ENCODE peak calls at places on chromosomes 7 and 10, in seven cellular contexts. One of them, this sample, is unnamed.

GRCh38 chr7:45138433-45139267 is 18.9 kb upstream of the RAMP3 start:
- DNase-seq in activated T-helper 1 cell treated with anti-CD3 and anti-CD28 coated beads, Interleukin-12 subunit alpha, Interleukin-12 subunit beta, Interleukin-2, Interleukin-4 antibody, amounts not matched to agents 30 ng/mL and 10 ng/mL and 1 ng/mL, durations not matched to agents 14 hours and 24 hours and 36 hours: no peak
- DNase-seq in iris pigment epithelial cell: no peak
- DNase-seq in CD4-positive, alpha-beta T cell: no peak
- DNase-seq in GM23248: peak
- DNase-seq in stimulated activated CD8-positive, alpha-beta memory T cell treated with anti-CD3 and anti-CD28 coated beads, Interleukin-15, amount 100 ng/mL, for 24 hours: no peak
- DNase-seq in astrocyte of the spinal cord: no peak
- DNase-seq in this sample: no peak

GRCh38 chr7:124171068-124171467 is 138.2 kb upstream of the TMEM229A start:
- DNase-seq in activated T-helper 1 cell treated with anti-CD3 and anti-CD28 coated beads, Interleukin-12 subunit alpha, Interleukin-12 subunit beta, Interleukin-2, Interleukin-4 antibody, amounts not matched to agents 30 ng/mL and 10 ng/mL and 1 ng/mL, durations not matched to agents 14 hours and 24 hours and 36 hours: no peak
- DNase-seq in iris pigment epithelial cell: peak
- DNase-seq in CD4-positive, alpha-beta T cell: no peak
- DNase-seq in GM23248: no peak
- DNase-seq in stimulated activated CD8-positive, alpha-beta memory T cell treated with anti-CD3 and anti-CD28 coated beads, Interleukin-15, amount 100 ng/mL, for 24 hours: no peak
- DNase-seq in astrocyte of the spinal cord: peak
- DNase-seq in this sample: no peak

GRCh38 chr7:135320277-135320676 is 86.6 kb downstream of the STRA8 start:
- DNase-seq in activated T-helper 1 cell treated with anti-CD3 and anti-CD28 coated beads, Interleukin-12 subunit alpha, Interleukin-12 subunit beta, Interleukin-2, Interleukin-4 antibody, amounts not matched to agents 30 ng/mL and 10 ng/mL and 1 ng/mL, durations not matched to agents 14 hours and 24 hours and 36 hours: no peak
- DNase-seq in iris pigment epithelial cell: peak
- DNase-seq in CD4-positive, alpha-beta T cell: no peak
- DNase-seq in GM23248: peak
- DNase-seq in stimulated activated CD8-positive, alpha-beta memory T cell treated with anti-CD3 and anti-CD28 coated beads, Interleukin-15, amount 100 ng/mL, for 24 hours: no peak
- DNase-seq in astrocyte of the spinal cord: peak
- DNase-seq in this sample: no peak

GRCh38 chr7:130872756-130873448 is 138.9 kb upstream of the KLF14 start:
- DNase-seq in activated T-helper 1 cell treated with anti-CD3 and anti-CD28 coated beads, Interleukin-12 subunit alpha, Interleukin-12 subunit beta, Interleukin-2, Interleukin-4 antibody, amounts not matched to agents 30 ng/mL and 10 ng/mL and 1 ng/mL, durations not matched to agents 14 hours and 24 hours and 36 hours: no peak
- DNase-seq in iris pigment epithelial cell: no peak
- DNase-seq in CD4-positive, alpha-beta T cell: no peak
- DNase-seq in GM23248: no peak
- DNase-seq in stimulated activated CD8-positive, alpha-beta memory T cell treated with anti-CD3 and anti-CD28 coated beads, Interleukin-15, amount 100 ng/mL, for 24 hours: no peak
- DNase-seq in astrocyte of the spinal cord: no peak
- DNase-seq in this sample: no peak

GRCh38 chr7:34612671-34613070 is 45.3 kb upstream of the NPSR1 start:
- DNase-seq in activated T-helper 1 cell treated with anti-CD3 and anti-CD28 coated beads, Interleukin-12 subunit alpha, Interleukin-12 subunit beta, Interleukin-2, Interleukin-4 antibody, amounts not matched to agents 30 ng/mL and 10 ng/mL and 1 ng/mL, durations not matched to agents 14 hours and 24 hours and 36 hours: no peak
- DNase-seq in iris pigment epithelial cell: peak
- DNase-seq in CD4-positive, alpha-beta T cell: no peak
- DNase-seq in GM23248: peak
- DNase-seq in stimulated activated CD8-positive, alpha-beta memory T cell treated with anti-CD3 and anti-CD28 coated beads, Interleukin-15, amount 100 ng/mL, for 24 hours: no peak
- DNase-seq in astrocyte of the spinal cord: peak
- DNase-seq in this sample: no peak

GRCh38 chr10:79069325-79070090 is 742 bp downstream of the ZMIZ1 start:
- DNase-seq in activated T-helper 1 cell treated with anti-CD3 and anti-CD28 coated beads, Interleukin-12 subunit alpha, Interleukin-12 subunit beta, Interleukin-2, Interleukin-4 antibody, amounts not matched to agents 30 ng/mL and 10 ng/mL and 1 ng/mL, durations not matched to agents 14 hours and 24 hours and 36 hours: peak
- DNase-seq in iris pigment epithelial cell: peak
- DNase-seq in CD4-positive, alpha-beta T cell: no peak
- DNase-seq in GM23248: peak
- DNase-seq in stimulated activated CD8-positive, alpha-beta memory T cell treated with anti-CD3 and anti-CD28 coated beads, Interleukin-15, amount 100 ng/mL, for 24 hours: no peak
- DNase-seq in astrocyte of the spinal cord: peak
- DNase-seq in this sample: no peak

GRCh38 chr7:128084896-128085608 is 53.8 kb upstream of the LRRC4 start:
- DNase-seq in activated T-helper 1 cell treated with anti-CD3 and anti-CD28 coated beads, Interleukin-12 subunit alpha, Interleukin-12 subunit beta, Interleukin-2, Interleukin-4 antibody, amounts not matched to agents 30 ng/mL and 10 ng/mL and 1 ng/mL, durations not matched to agents 14 hours and 24 hours and 36 hours: no peak
- DNase-seq in iris pigment epithelial cell: no peak
- DNase-seq in CD4-positive, alpha-beta T cell: no peak
- DNase-seq in GM23248: no peak
- DNase-seq in stimulated activated CD8-positive, alpha-beta memory T cell treated with anti-CD3 and anti-CD28 coated beads, Interleukin-15, amount 100 ng/mL, for 24 hours: no peak
- DNase-seq in astrocyte of the spinal cord: peak
- DNase-seq in this sample: no peak

GRCh38 chr10:7258948-7259523 is 151.8 kb downstream of the SFMBT2 start:
- DNase-seq in activated T-helper 1 cell treated with anti-CD3 and anti-CD28 coated beads, Interleukin-12 subunit alpha, Interleukin-12 subunit beta, Interleukin-2, Interleukin-4 antibody, amounts not matched to agents 30 ng/mL and 10 ng/mL and 1 ng/mL, durations not matched to agents 14 hours and 24 hours and 36 hours: peak
- DNase-seq in iris pigment epithelial cell: no peak
- DNase-seq in CD4-positive, alpha-beta T cell: peak
- DNase-seq in GM23248: no peak
- DNase-seq in stimulated activated CD8-positive, alpha-beta memory T cell treated with anti-CD3 and anti-CD28 coated beads, Interleukin-15, amount 100 ng/mL, for 24 hours: no peak
- DNase-seq in astrocyte of the spinal cord: peak
- DNase-seq in this sample: peak

GRCh38 chr7:133235212-133235883 is 17.5 kb upstream of the EXOC4 start:
- DNase-seq in activated T-helper 1 cell treated with anti-CD3 and anti-CD28 coated beads, Interleukin-12 subunit alpha, Interleukin-12 subunit beta, Interleukin-2, Interleukin-4 antibody, amounts not matched to agents 30 ng/mL and 10 ng/mL and 1 ng/mL, durations not matched to agents 14 hours and 24 hours and 36 hours: no peak
- DNase-seq in iris pigment epithelial cell: peak
- DNase-seq in CD4-positive, alpha-beta T cell: no peak
- DNase-seq in GM23248: peak
- DNase-seq in stimulated activated CD8-positive, alpha-beta memory T cell treated with anti-CD3 and anti-CD28 coated beads, Interleukin-15, amount 100 ng/mL, for 24 hours: no peak
- DNase-seq in astrocyte of the spinal cord: no peak
- DNase-seq in this sample: no peak

GRCh38 chr10:6504296-6504695 is 75.8 kb downstream of the PRKCQ start:
- DNase-seq in activated T-helper 1 cell treated with anti-CD3 and anti-CD28 coated beads, Interleukin-12 subunit alpha, Interleukin-12 subunit beta, Interleukin-2, Interleukin-4 antibody, amounts not matched to agents 30 ng/mL and 10 ng/mL and 1 ng/mL, durations not matched to agents 14 hours and 24 hours and 36 hours: no peak
- DNase-seq in iris pigment epithelial cell: no peak
- DNase-seq in CD4-positive, alpha-beta T cell: no peak
- DNase-seq in GM23248: no peak
- DNase-seq in stimulated activated CD8-positive, alpha-beta memory T cell treated with anti-CD3 and anti-CD28 coated beads, Interleukin-15, amount 100 ng/mL, for 24 hours: no peak
- DNase-seq in astrocyte of the spinal cord: no peak
- DNase-seq in this sample: no peak

GRCh38 chr10:692682-693351 is 3.3 kb upstream of the DIP2C start:
- DNase-seq in activated T-helper 1 cell treated with anti-CD3 and anti-CD28 coated beads, Interleukin-12 subunit alpha, Interleukin-12 subunit beta, Interleukin-2, Interleukin-4 antibody, amounts not matched to agents 30 ng/mL and 10 ng/mL and 1 ng/mL, durations not matched to agents 14 hours and 24 hours and 36 hours: no peak
- DNase-seq in iris pigment epithelial cell: no peak
- DNase-seq in CD4-positive, alpha-beta T cell: no peak
- DNase-seq in GM23248: no peak
- DNase-seq in stimulated activated CD8-positive, alpha-beta memory T cell treated with anti-CD3 and anti-CD28 coated beads, Interleukin-15, amount 100 ng/mL, for 24 hours: no peak
- DNase-seq in astrocyte of the spinal cord: no peak
- DNase-seq in this sample: no peak

GRCh38 chr7:12635830-12636229 is 51.6 kb upstream of the ARL4A start:
- DNase-seq in activated T-helper 1 cell treated with anti-CD3 and anti-CD28 coated beads, Interleukin-12 subunit alpha, Interleukin-12 subunit beta, Interleukin-2, Interleukin-4 antibody, amounts not matched to agents 30 ng/mL and 10 ng/mL and 1 ng/mL, durations not matched to agents 14 hours and 24 hours and 36 hours: peak
- DNase-seq in iris pigment epithelial cell: no peak
- DNase-seq in CD4-positive, alpha-beta T cell: no peak
- DNase-seq in GM23248: peak
- DNase-seq in stimulated activated CD8-positive, alpha-beta memory T cell treated with anti-CD3 and anti-CD28 coated beads, Interleukin-15, amount 100 ng/mL, for 24 hours: no peak
- DNase-seq in astrocyte of the spinal cord: no peak
- DNase-seq in this sample: no peak

GRCh38 chr7:7639847-7640220 is 718 bp upstream of the UMAD1 start:
- DNase-seq in activated T-helper 1 cell treated with anti-CD3 and anti-CD28 coated beads, Interleukin-12 subunit alpha, Interleukin-12 subunit beta, Interleukin-2, Interleukin-4 antibody, amounts not matched to agents 30 ng/mL and 10 ng/mL and 1 ng/mL, durations not matched to agents 14 hours and 24 hours and 36 hours: peak
- DNase-seq in iris pigment epithelial cell: peak
- DNase-seq in CD4-positive, alpha-beta T cell: peak
- DNase-seq in GM23248: peak
- DNase-seq in stimulated activated CD8-positive, alpha-beta memory T cell treated with anti-CD3 and anti-CD28 coated beads, Interleukin-15, amount 100 ng/mL, for 24 hours: no peak
- DNase-seq in astrocyte of the spinal cord: no peak
- DNase-seq in this sample: no peak

GRCh38 chr10:3482200-3482993 is 302.6 kb downstream of the KLF6 start:
- DNase-seq in activated T-helper 1 cell treated with anti-CD3 and anti-CD28 coated beads, Interleukin-12 subunit alpha, Interleukin-12 subunit beta, Interleukin-2, Interleukin-4 antibody, amounts not matched to agents 30 ng/mL and 10 ng/mL and 1 ng/mL, durations not matched to agents 14 hours and 24 hours and 36 hours: no peak
- DNase-seq in iris pigment epithelial cell: peak
- DNase-seq in CD4-positive, alpha-beta T cell: no peak
- DNase-seq in GM23248: peak
- DNase-seq in stimulated activated CD8-positive, alpha-beta memory T cell treated with anti-CD3 and anti-CD28 coated beads, Interleukin-15, amount 100 ng/mL, for 24 hours: no peak
- DNase-seq in astrocyte of the spinal cord: peak
- DNase-seq in this sample: no peak

GRCh38 chr10:114028425-114028824 is 15.2 kb upstream of the ADRB1 start:
- DNase-seq in activated T-helper 1 cell treated with anti-CD3 and anti-CD28 coated beads, Interleukin-12 subunit alpha, Interleukin-12 subunit beta, Interleukin-2, Interleukin-4 antibody, amounts not matched to agents 30 ng/mL and 10 ng/mL and 1 ng/mL, durations not matched to agents 14 hours and 24 hours and 36 hours: no peak
- DNase-seq in iris pigment epithelial cell: no peak
- DNase-seq in CD4-positive, alpha-beta T cell: no peak
- DNase-seq in GM23248: no peak
- DNase-seq in stimulated activated CD8-positive, alpha-beta memory T cell treated with anti-CD3 and anti-CD28 coated beads, Interleukin-15, amount 100 ng/mL, for 24 hours: no peak
- DNase-seq in astrocyte of the spinal cord: no peak
- DNase-seq in this sample: no peak

GRCh38 chr7:51187941-51188340 is 128.7 kb downstream of the COBL start:
- DNase-seq in activated T-helper 1 cell treated with anti-CD3 and anti-CD28 coated beads, Interleukin-12 subunit alpha, Interleukin-12 subunit beta, Interleukin-2, Interleukin-4 antibody, amounts not matched to agents 30 ng/mL and 10 ng/mL and 1 ng/mL, durations not matched to agents 14 hours and 24 hours and 36 hours: no peak
- DNase-seq in iris pigment epithelial cell: no peak
- DNase-seq in CD4-positive, alpha-beta T cell: no peak
- DNase-seq in GM23248: peak
- DNase-seq in stimulated activated CD8-positive, alpha-beta memory T cell treated with anti-CD3 and anti-CD28 coated beads, Interleukin-15, amount 100 ng/mL, for 24 hours: no peak
- DNase-seq in astrocyte of the spinal cord: no peak
- DNase-seq in this sample: no peak

GRCh38 chr10:60182691-60183090 is 207.0 kb downstream of the ANK3 start:
- DNase-seq in activated T-helper 1 cell treated with anti-CD3 and anti-CD28 coated beads, Interleukin-12 subunit alpha, Interleukin-12 subunit beta, Interleukin-2, Interleukin-4 antibody, amounts not matched to agents 30 ng/mL and 10 ng/mL and 1 ng/mL, durations not matched to agents 14 hours and 24 hours and 36 hours: no peak
- DNase-seq in iris pigment epithelial cell: peak
- DNase-seq in CD4-positive, alpha-beta T cell: no peak
- DNase-seq in GM23248: peak
- DNase-seq in stimulated activated CD8-positive, alpha-beta memory T cell treated with anti-CD3 and anti-CD28 coated beads, Interleukin-15, amount 100 ng/mL, for 24 hours: no peak
- DNase-seq in astrocyte of the spinal cord: peak
- DNase-seq in this sample: no peak

GRCh38 chr7:37467017-37467416 is 18.4 kb upstream of the ELMO1 start:
- DNase-seq in activated T-helper 1 cell treated with anti-CD3 and anti-CD28 coated beads, Interleukin-12 subunit alpha, Interleukin-12 subunit beta, Interleukin-2, Interleukin-4 antibody, amounts not matched to agents 30 ng/mL and 10 ng/mL and 1 ng/mL, durations not matched to agents 14 hours and 24 hours and 36 hours: no peak
- DNase-seq in iris pigment epithelial cell: no peak
- DNase-seq in CD4-positive, alpha-beta T cell: no peak
- DNase-seq in GM23248: no peak
- DNase-seq in stimulated activated CD8-positive, alpha-beta memory T cell treated with anti-CD3 and anti-CD28 coated beads, Interleukin-15, amount 100 ng/mL, for 24 hours: no peak
- DNase-seq in astrocyte of the spinal cord: no peak
- DNase-seq in this sample: no peak

GRCh38 chr10:61397175-61397986 is 55.8 kb downstream of the TMEM26 start:
- DNase-seq in activated T-helper 1 cell treated with anti-CD3 and anti-CD28 coated beads, Interleukin-12 subunit alpha, Interleukin-12 subunit beta, Interleukin-2, Interleukin-4 antibody, amounts not matched to agents 30 ng/mL and 10 ng/mL and 1 ng/mL, durations not matched to agents 14 hours and 24 hours and 36 hours: no peak
- DNase-seq in iris pigment epithelial cell: peak
- DNase-seq in CD4-positive, alpha-beta T cell: no peak
- DNase-seq in GM23248: peak
- DNase-seq in stimulated activated CD8-positive, alpha-beta memory T cell treated with anti-CD3 and anti-CD28 coated beads, Interleukin-15, amount 100 ng/mL, for 24 hours: no peak
- DNase-seq in astrocyte of the spinal cord: peak
- DNase-seq in this sample: no peak

GRCh38 chr10:15419279-15419874 is 48.3 kb upstream of the FAM171A1 start:
- DNase-seq in activated T-helper 1 cell treated with anti-CD3 and anti-CD28 coated beads, Interleukin-12 subunit alpha, Interleukin-12 subunit beta, Interleukin-2, Interleukin-4 antibody, amounts not matched to agents 30 ng/mL and 10 ng/mL and 1 ng/mL, durations not matched to agents 14 hours and 24 hours and 36 hours: no peak
- DNase-seq in iris pigment epithelial cell: peak
- DNase-seq in CD4-positive, alpha-beta T cell: peak
- DNase-seq in GM23248: peak
- DNase-seq in stimulated activated CD8-positive, alpha-beta memory T cell treated with anti-CD3 and anti-CD28 coated beads, Interleukin-15, amount 100 ng/mL, for 24 hours: no peak
- DNase-seq in astrocyte of the spinal cord: peak
- DNase-seq in this sample: peak

GRCh38 chr10:43921478-43921877 is 272.8 kb upstream of the ZNF32 start:
- DNase-seq in activated T-helper 1 cell treated with anti-CD3 and anti-CD28 coated beads, Interleukin-12 subunit alpha, Interleukin-12 subunit beta, Interleukin-2, Interleukin-4 antibody, amounts not matched to agents 30 ng/mL and 10 ng/mL and 1 ng/mL, durations not matched to agents 14 hours and 24 hours and 36 hours: no peak
- DNase-seq in iris pigment epithelial cell: no peak
- DNase-seq in CD4-positive, alpha-beta T cell: no peak
- DNase-seq in GM23248: no peak
- DNase-seq in stimulated activated CD8-positive, alpha-beta memory T cell treated with anti-CD3 and anti-CD28 coated beads, Interleukin-15, amount 100 ng/mL, for 24 hours: no peak
- DNase-seq in astrocyte of the spinal cord: no peak
- DNase-seq in this sample: no peak

GRCh38 chr7:30519122-30519521 is 14.5 kb upstream of the GGCT start:
- DNase-seq in activated T-helper 1 cell treated with anti-CD3 and anti-CD28 coated beads, Interleukin-12 subunit alpha, Interleukin-12 subunit beta, Interleukin-2, Interleukin-4 antibody, amounts not matched to agents 30 ng/mL and 10 ng/mL and 1 ng/mL, durations not matched to agents 14 hours and 24 hours and 36 hours: no peak
- DNase-seq in iris pigment epithelial cell: no peak
- DNase-seq in CD4-positive, alpha-beta T cell: no peak
- DNase-seq in GM23248: no peak
- DNase-seq in stimulated activated CD8-positive, alpha-beta memory T cell treated with anti-CD3 and anti-CD28 coated beads, Interleukin-15, amount 100 ng/mL, for 24 hours: no peak
- DNase-seq in astrocyte of the spinal cord: no peak
- DNase-seq in this sample: no peak

GRCh38 chr7:80900583-80901576 is 18.0 kb downstream of the SEMA3C start:
- DNase-seq in activated T-helper 1 cell treated with anti-CD3 and anti-CD28 coated beads, Interleukin-12 subunit alpha, Interleukin-12 subunit beta, Interleukin-2, Interleukin-4 antibody, amounts not matched to agents 30 ng/mL and 10 ng/mL and 1 ng/mL, durations not matched to agents 14 hours and 24 hours and 36 hours: no peak
- DNase-seq in iris pigment epithelial cell: peak
- DNase-seq in CD4-positive, alpha-beta T cell: no peak
- DNase-seq in GM23248: peak
- DNase-seq in stimulated activated CD8-positive, alpha-beta memory T cell treated with anti-CD3 and anti-CD28 coated beads, Interleukin-15, amount 100 ng/mL, for 24 hours: no peak
- DNase-seq in astrocyte of the spinal cord: peak
- DNase-seq in this sample: no peak

GRCh38 chr7:65457705-65458104 is 84.0 kb downstream of the ZNF92 start:
- DNase-seq in activated T-helper 1 cell treated with anti-CD3 and anti-CD28 coated beads, Interleukin-12 subunit alpha, Interleukin-12 subunit beta, Interleukin-2, Interleukin-4 antibody, amounts not matched to agents 30 ng/mL and 10 ng/mL and 1 ng/mL, durations not matched to agents 14 hours and 24 hours and 36 hours: no peak
- DNase-seq in iris pigment epithelial cell: no peak
- DNase-seq in CD4-positive, alpha-beta T cell: no peak
- DNase-seq in GM23248: no peak
- DNase-seq in stimulated activated CD8-positive, alpha-beta memory T cell treated with anti-CD3 and anti-CD28 coated beads, Interleukin-15, amount 100 ng/mL, for 24 hours: no peak
- DNase-seq in astrocyte of the spinal cord: no peak
- DNase-seq in this sample: no peak